ENCODE peak calls at places on chromosomes 1 and 21, in six cellular contexts. Q is fibroblast of lung; V is H9; T is PC-9; B is CD8-positive, alpha-beta T cell; P is left lung. A is an unnamed sample.

GRCh38 chr1:156510709-156511108 is 10.1 kb upstream of the MEF2D start:
- DNase-seq in B (no peak), P (no peak), T (no peak), Q (peak; percentile 96), V (no peak), A (no peak)

GRCh38 chr1:68321084-68321685 is 88.9 kb upstream of the WLS start:
- DNase-seq in B (no peak), Q (peak; percentile 72), P (peak; percentile 87), V (peak; percentile 77), T (peak; percentile 11), A (no peak)

GRCh38 chr1:21783679-21784603 is 992 bp upstream of the USP48 start:
- DNase-seq in V (peak; percentile 99), B (no peak), T (peak; percentile 93), P (no peak), Q (peak; percentile 76), A (peak; percentile 96)

GRCh38 chr1:151054971-151055547 is 4.4 kb downstream of the CDC42SE1 start:
- DNase-seq in V (no peak), B (no peak), P (no peak), T (no peak), Q (no peak), A (no peak)

GRCh38 chr1:212179394-212180076 is 105.7 kb upstream of the PPP2R5A start:
- DNase-seq in P (no peak), V (no peak), Q (peak; percentile 86), B (no peak), T (peak; percentile 29), A (no peak)

GRCh38 chr1:42003433-42003832 is 84.7 kb upstream of the HIVEP3 start:
- DNase-seq in T (peak; percentile 87), Q (no peak), P (no peak), B (no peak), V (no peak), A (no peak)

GRCh38 chr21:34636961-34637360 is 22.0 kb upstream of the RCAN1 start:
- DNase-seq in P (no peak), T (no peak), B (no peak), V (no peak), Q (no peak), A (no peak)

GRCh38 chr1:209534496-209535250 is 48.8 kb upstream of the CAMK1G start:
- DNase-seq in P (no peak), V (peak; percentile 44), B (no peak), Q (no peak), T (no peak), A (no peak)

GRCh38 chr1:43531453-43531905 is 796 bp downstream of the PTPRF start:
- DNase-seq in Q (no peak), B (no peak), V (no peak), T (peak; percentile 53), P (no peak), A (no peak)

GRCh38 chr1:212956231-212956630 is 5.9 kb downstream of the VASH2 start:
- DNase-seq in T (no peak), V (no peak), B (no peak), P (no peak), Q (no peak), A (no peak)

GRCh38 chr1:109805486-109806180 is 41.9 kb upstream of the EPS8L3 start:
- DNase-seq in Q (no peak), B (no peak), V (peak; percentile 9), T (no peak), P (no peak), A (no peak)

GRCh38 chr1:23356451-23356850 is 12.4 kb upstream of the HNRNPR start:
- DNase-seq in B (no peak), Q (no peak), V (no peak), T (no peak), P (no peak), A (no peak)
- H3K27ac ChIP-seq in B (no peak overlapping the region), Q (no peak overlapping the region), V (no peak overlapping the region), T (no peak overlapping the region), P (no peak overlapping the region), A (no peak overlapping the region)

DNA sequence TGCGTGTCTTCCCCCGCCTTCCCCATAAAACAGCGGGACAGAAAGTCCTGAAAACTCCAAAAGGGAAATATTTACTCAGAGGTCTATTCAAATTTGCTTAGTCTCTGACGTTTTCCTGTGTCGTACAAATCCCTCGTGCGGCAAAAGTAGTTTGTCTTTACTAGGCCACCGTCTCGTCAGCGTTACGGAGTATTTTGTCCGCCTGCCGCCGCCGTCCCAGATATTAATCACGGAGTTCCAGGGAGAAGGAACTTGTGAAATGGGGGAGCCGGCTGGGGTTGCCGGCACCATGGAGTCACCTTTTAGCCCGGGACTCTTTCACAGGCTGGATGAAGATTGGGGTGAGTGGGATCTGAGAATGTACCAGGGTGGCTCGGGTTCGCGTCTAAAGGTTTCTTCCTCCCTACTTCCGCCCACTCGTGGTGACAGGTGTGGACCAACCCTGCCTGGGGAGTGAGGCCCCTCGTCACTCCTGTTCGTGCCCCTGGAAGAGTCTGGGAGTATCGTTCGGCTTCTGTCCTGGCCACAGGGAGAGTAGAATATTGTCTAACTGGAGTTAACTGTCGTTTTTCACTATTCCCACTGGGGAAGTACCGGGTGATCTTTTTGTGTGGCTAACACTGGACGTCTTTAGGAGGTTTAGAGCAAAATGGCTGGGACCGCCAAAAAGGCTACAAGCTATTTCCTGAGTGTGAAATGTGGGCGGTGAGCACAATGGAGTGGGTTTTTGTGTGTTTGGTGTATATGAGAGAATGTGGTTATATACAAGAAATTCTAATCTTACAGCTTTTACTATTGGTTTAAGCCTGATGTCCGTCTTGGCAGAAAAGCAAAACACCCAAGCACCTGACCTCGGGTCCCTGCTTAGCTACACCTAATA is at the start of gene ATF6:
- DNase-seq in T (peak; percentile 83), Q (peak; percentile 96), B (peak; percentile 61), P (peak; percentile 91), V (peak; percentile 72), A (no peak)
- H3K4me1 ChIP-seq in T (peaks cover 11% of the 10 kb centered on the region), Q (no peaks in the 10 kb centered on the region), B (peaks cover 45% of the 10 kb centered on the region), P (peaks cover 45% of the 10 kb centered on the region), V (no peaks in the 10 kb centered on the region), A (no peaks in the 10 kb centered on the region)

GRCh38 chr1:208240698-208241355 is 3.4 kb downstream of the PLXNA2 start:
- DNase-seq in B (no peak), V (no peak), T (no peak), Q (no peak), P (no peak), A (no peak)

GRCh38 chr1:208241541-208241940 is 2.6 kb downstream of the PLXNA2 start:
- DNase-seq in Q (no peak), B (no peak), P (no peak), T (no peak), V (no peak), A (no peak)

GRCh38 chr1:208243522-208243850 is 698 bp downstream of the PLXNA2 start:
- DNase-seq in T (no peak), V (no peak), B (no peak), Q (no peak), P (no peak), A (no peak)

GRCh38 chr1:208242829-208243521 is 1.2 kb downstream of the PLXNA2 start:
- DNase-seq in Q (peak; percentile 29), T (peak; percentile 37), B (no peak), V (no peak), P (peak; percentile 85), A (no peak)

GRCh38 chr1:208242186-208242585 is 2.0 kb downstream of the PLXNA2 start:
- DNase-seq in V (no peak), P (no peak), T (no peak), B (no peak), Q (no peak), A (no peak)
- H3K27me3 ChIP-seq in V (peaks cover 24% of the 10 kb centered on the region), P (peaks cover 33% of the 10 kb centered on the region), T (no peaks in the 10 kb centered on the region), B (no peaks in the 10 kb centered on the region), Q (peaks cover 4% of the 10 kb centered on the region), A (peaks cover 22% of the 10 kb centered on the region)

GRCh38 chr21:43658769-43659135 is 536 bp downstream of the HSF2BP start:
- DNase-seq in B (no peak), Q (no peak), T (no peak), V (no peak), P (no peak), A (no peak)
- H3K27ac ChIP-seq in B (peak overlapping the region; percentile 86), Q (peak overlapping the region; percentile 87), T (peak overlapping the region; percentile 65), V (no peak overlapping the region), P (peak overlapping the region; percentile 86), A (no peak overlapping the region)

DNA sequence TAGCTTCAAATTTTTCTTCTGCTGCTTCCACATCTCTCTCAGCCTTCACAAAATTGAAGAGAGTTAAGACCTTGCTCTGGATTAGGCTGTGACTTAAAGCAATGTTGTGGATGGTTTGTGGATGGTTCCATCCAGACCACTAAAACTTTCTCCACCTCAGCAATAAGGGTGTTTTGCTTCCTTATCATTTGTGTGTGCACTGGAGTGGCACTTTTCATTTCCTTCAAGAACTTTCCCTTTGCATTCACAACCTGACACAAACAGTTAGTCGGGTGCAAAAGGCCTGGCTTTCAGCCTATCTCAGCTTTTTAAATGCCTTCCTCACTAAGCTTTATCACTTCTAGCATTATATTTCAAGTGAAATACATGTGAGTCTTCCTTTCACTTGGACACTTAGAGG is 30.3 kb downstream of the DENND1B start:
- DNase-seq in T (no peak), P (no peak), V (no peak), B (no peak), Q (no peak), A (no peak)
- H3K4me1 ChIP-seq in T (no peaks in the 10 kb centered on the region), P (no peaks in the 10 kb centered on the region), V (no peaks in the 10 kb centered on the region), B (no peaks in the 10 kb centered on the region), Q (no peaks in the 10 kb centered on the region), A (no peaks in the 10 kb centered on the region)

DNA sequence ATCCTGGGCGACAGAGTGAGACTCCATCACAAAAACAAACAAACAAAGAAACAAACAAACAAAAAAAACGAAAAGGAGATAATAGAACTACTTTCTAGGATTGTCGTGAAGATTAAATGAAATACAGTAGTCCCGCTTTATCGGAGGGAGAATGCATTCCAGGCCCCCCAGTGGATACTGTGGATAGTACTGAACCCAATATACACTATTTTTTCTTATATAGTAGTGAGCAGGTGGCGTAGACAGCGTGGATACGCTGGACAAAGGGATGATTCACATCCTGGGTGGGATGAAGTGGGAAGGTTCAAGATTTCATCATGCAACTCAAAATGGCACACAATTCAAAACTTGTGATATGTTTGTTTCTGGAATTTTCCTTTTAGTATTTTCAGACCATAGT is 8.0 kb downstream of the SLC35F3 start:
- DNase-seq in B (no peak), Q (no peak), T (no peak), P (no peak), V (no peak), A (no peak)
- H3K27me3 ChIP-seq in B (no peaks in the 10 kb centered on the region), Q (no peaks in the 10 kb centered on the region), T (no peaks in the 10 kb centered on the region), P (peaks cover 9% of the 10 kb centered on the region), V (no peaks in the 10 kb centered on the region), A (no peaks in the 10 kb centered on the region)

DNA sequence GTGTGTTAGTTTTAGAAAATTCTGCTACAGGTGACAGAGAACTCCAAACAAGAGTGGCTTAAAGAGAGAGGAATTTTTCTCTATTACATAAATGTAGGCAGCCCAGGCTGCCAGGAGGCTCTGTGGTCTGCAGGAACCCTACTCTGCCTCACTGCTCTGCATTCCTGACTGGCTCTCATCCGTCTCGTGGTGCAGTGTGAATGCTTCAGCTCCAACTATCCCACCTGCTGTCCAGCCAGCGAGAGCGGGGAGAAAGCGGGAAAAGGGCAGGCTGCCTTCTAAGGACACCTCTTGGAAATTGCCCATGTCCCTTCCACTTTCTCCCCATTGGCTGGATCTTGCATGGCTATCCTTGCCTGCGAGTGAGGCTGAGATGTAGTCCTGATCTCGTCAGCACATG is 131.3 kb downstream of the PEX14 start:
- DNase-seq in B (no peak), P (no peak), V (peak; percentile 27), T (no peak), Q (no peak), A (no peak)
- H3K27ac ChIP-seq in B (no peak overlapping the region), P (no peak overlapping the region), V (no peak overlapping the region), T (no peak overlapping the region), Q (no peak overlapping the region), A (no peak overlapping the region)

GRCh38 chr1:3352084-3352951 is 102.1 kb upstream of the ARHGEF16 start:
- DNase-seq in P (no peak), V (peak; percentile 73), Q (peak; percentile 48), T (no peak), B (no peak), A (no peak)
- H3K4me1 ChIP-seq in P (no peaks in the 10 kb centered on the region), V (no peaks in the 10 kb centered on the region), Q (no peaks in the 10 kb centered on the region), T (no peaks in the 10 kb centered on the region), B (no peaks in the 10 kb centered on the region), A (peaks cover 3% of the 10 kb centered on the region)

A was measured in iPS DF 6.9.